ENCODE peak calls at places on chromosomes 3 and 15, in six cellular contexts. Q is IMR-90, W is ovary, E is GM12891, K is A549, X is heart left ventricle. L is an unnamed sample.

GRCh38 chr15:92636950-92637481 is 18.6 kb downstream of the FAM174B start:
- DNase-seq in Q (no peak), W (peak), E (no peak), K (no peak), X (no peak), L (peak)

GRCh38 chr15:77825546-77825945 is 192.8 kb upstream of the LINGO1 start:
- DNase-seq in Q (no peak), W (no peak), E (no peak), K (no peak), X (no peak), L (no peak)

GRCh38 chr3:113685956-113686721 is 10.3 kb downstream of the USF3 start:
- DNase-seq in Q (peak), W (no peak), E (no peak), K (no peak), X (no peak), L (peak)

GRCh38 chr15:43517354-43518072 is at the start of gene MAP1A:
- DNase-seq in Q (peak), W (peak), E (no peak), K (no peak), X (peak), L (peak)

GRCh38 chr3:31065765-31066164 is 171.3 kb upstream of the GADL1 start:
- DNase-seq in Q (no peak), W (no peak), E (no peak), K (no peak), X (no peak), L (no peak)

GRCh38 chr15:76398301-76398700 is 61.7 kb downstream of the ISL2 start:
- DNase-seq in Q (no peak), W (no peak), E (no peak), K (no peak), X (no peak), L (no peak)

GRCh38 chr3:137866933-137867332 is 102.8 kb downstream of the SOX14 start:
- DNase-seq in Q (no peak), W (no peak), E (no peak), K (no peak), X (no peak), L (no peak)

GRCh38 chr3:185528481-185529009 is 23.8 kb downstream of the LIPH start:
- DNase-seq in Q (no peak), W (no peak), E (no peak), K (no peak), X (no peak), L (no peak)

GRCh38 chr3:50616770-50617095 is 218 bp upstream of the MAPKAPK3 start:
- DNase-seq in Q (peak), W (peak), E (peak), K (peak), X (peak), L (peak)

GRCh38 chr3:33613041-33613440 is 105.0 kb downstream of the CLASP2 start:
- DNase-seq in Q (no peak), W (no peak), E (no peak), K (no peak), X (no peak), L (no peak)

GRCh38 chr3:114884213-114884923 is 262.7 kb downstream of the ZBTB20 start:
- DNase-seq in Q (no peak), W (no peak), E (no peak), K (no peak), X (no peak), L (no peak)

GRCh38 chr3:10782011-10782410 is 34.0 kb upstream of the SLC6A11 start:
- DNase-seq in Q (no peak), W (no peak), E (no peak), K (no peak), X (no peak), L (peak)

GRCh38 chr3:7536510-7536909 is 675.6 kb downstream of the GRM7 start:
- DNase-seq in Q (no peak), W (no peak), E (no peak), K (no peak), X (no peak), L (peak)

GRCh38 chr15:52257734-52258062 is 37.9 kb downstream of the MYO5C start:
- DNase-seq in Q (peak), W (no peak), E (no peak), K (no peak), X (no peak), L (peak)

GRCh38 chr3:139121513-139122220 is 77.0 kb upstream of the PRR23C start:
- DNase-seq in Q (peak), W (no peak), E (no peak), K (no peak), X (peak), L (no peak)

GRCh38 chr3:22117091-22117490 is 366.1 kb upstream of the ZNF385D start:
- DNase-seq in Q (no peak), W (no peak), E (no peak), K (no peak), X (no peak), L (no peak)

GRCh38 chr3:197297476-197298340 is 704 bp downstream of the DLG1 start:
- DNase-seq in Q (peak), W (peak), E (peak), K (peak), X (peak), L (peak)

GRCh38 chr3:197298858-197299854 is 744 bp upstream of the DLG1 start:
- DNase-seq in Q (no peak), W (peak), E (peak), K (peak), X (peak), L (peak)

GRCh38 chr3:197295871-197296270 is 2.5 kb downstream of the DLG1 start:
- DNase-seq in Q (no peak), W (no peak), E (no peak), K (no peak), X (no peak), L (no peak)

GRCh38 chr3:197298341-197298857 is at the start of gene DLG1:
- DNase-seq in Q (peak), W (peak), E (peak), K (peak), X (peak), L (peak)

DNA sequence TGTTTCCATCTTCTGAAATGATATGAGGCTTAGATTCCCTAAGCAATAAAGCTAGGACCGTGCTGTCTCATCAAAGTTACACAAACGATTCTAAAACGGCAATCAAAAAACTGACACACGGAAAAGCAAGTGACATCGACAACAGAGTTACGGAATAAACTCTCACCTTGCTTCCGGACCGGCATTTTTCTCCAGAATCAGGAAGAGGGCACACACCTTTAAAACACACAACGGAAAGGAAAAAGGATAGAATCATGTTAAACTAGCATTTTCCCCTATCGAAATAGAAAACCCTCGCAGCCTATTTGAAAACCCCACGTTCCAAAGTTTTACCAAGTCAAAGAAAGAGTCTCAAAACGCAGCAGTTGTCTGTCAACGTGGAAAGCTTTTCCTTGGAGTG is 1.4 kb downstream of the DLG1 start:
- DNase-seq in Q (no peak), W (no peak), E (no peak), K (no peak), X (no peak), L (no peak)
- TF ChIP-seq POLR2A in Q (no peak), W (no peak), E (no peak), K (no peak), X (no peak), L (peak)

GRCh38 chr3:120557115-120557514 is 39.0 kb upstream of the NDUFB4 start:
- DNase-seq in Q (no peak), W (no peak), E (no peak), K (no peak), X (no peak), L (no peak)

GRCh38 chr3:120558784-120559227 is 37.3 kb upstream of the NDUFB4 start:
- DNase-seq in Q (peak), W (peak), E (peak), K (peak), X (peak), L (peak)

GRCh38 chr3:120560304-120561250 is 35.6 kb upstream of the NDUFB4 start:
- DNase-seq in Q (no peak), W (no peak), E (no peak), K (no peak), X (no peak), L (no peak)

GRCh38 chr3:120561251-120562045 is 34.7 kb upstream of the NDUFB4 start:
- DNase-seq in Q (peak), W (peak), E (no peak), K (no peak), X (peak), L (peak)

GRCh38 chr3:120559228-120560061 is 36.7 kb upstream of the NDUFB4 start:
- DNase-seq in Q (peak), W (peak), E (no peak), K (no peak), X (peak), L (peak)
- TF ChIP-seq POLR2A in Q (no peak), W (no peak), E (no peak), K (no peak), X (no peak), L (no peak)

DNA sequence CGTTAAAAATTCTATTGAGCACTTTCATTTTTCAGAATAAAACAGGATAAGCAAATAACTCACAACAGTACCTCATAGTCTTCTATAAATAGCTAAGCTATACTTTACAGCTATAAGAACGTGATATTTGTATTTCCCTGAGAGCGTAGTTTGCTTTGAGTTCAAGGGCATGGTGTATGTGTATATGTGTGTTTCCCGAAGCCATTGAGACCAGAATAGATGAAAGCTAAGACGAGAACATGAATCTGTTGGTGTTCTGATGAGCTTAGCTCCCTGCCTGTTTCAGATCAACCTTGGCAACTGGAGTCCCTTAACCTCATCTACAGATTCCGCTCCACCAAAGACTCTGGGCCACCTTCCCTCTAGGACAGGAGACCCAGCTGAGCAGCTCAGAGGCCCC is 59.5 kb upstream of the MCF2L2 start:
- DNase-seq in Q (no peak), W (no peak), E (no peak), K (no peak), X (no peak), L (no peak)
- TF ChIP-seq POLR2A in Q (no peak), W (no peak), E (no peak), K (no peak), X (no peak), L (no peak)

GRCh38 chr3:129627350-129628168 is 21.1 kb upstream of the PLXND1 start:
- DNase-seq in Q (peak), W (peak), E (peak), K (peak), X (peak), L (peak)
- TF ChIP-seq POLR2A in Q (peak), W (peak), E (no peak), K (peak), X (no peak), L (no peak)

GRCh38 chr15:69119692-69120395 is 40.6 kb upstream of the GLCE start:
- DNase-seq in Q (no peak), W (no peak), E (no peak), K (no peak), X (no peak), L (no peak)
- TF ChIP-seq POLR2A in Q (no peak), W (no peak), E (no peak), K (no peak), X (no peak), L (no peak)

GRCh38 chr3:52278510-52279069 is at the start of gene WDR82:
- DNase-seq in Q (peak), W (peak), E (peak), K (peak), X (peak), L (peak)

GRCh38 chr3:52272831-52273230 is 5.6 kb downstream of the WDR82 start:
- DNase-seq in Q (no peak), W (no peak), E (no peak), K (no peak), X (no peak), L (peak)

GRCh38 chr3:52277972-52278509 is 408 bp downstream of the WDR82 start:
- DNase-seq in Q (no peak), W (no peak), E (no peak), K (peak), X (no peak), L (no peak)

GRCh38 chr3:52280046-52280445 is 1.6 kb upstream of the WDR82 start:
- DNase-seq in Q (no peak), W (no peak), E (no peak), K (no peak), X (no peak), L (peak)

DNA sequence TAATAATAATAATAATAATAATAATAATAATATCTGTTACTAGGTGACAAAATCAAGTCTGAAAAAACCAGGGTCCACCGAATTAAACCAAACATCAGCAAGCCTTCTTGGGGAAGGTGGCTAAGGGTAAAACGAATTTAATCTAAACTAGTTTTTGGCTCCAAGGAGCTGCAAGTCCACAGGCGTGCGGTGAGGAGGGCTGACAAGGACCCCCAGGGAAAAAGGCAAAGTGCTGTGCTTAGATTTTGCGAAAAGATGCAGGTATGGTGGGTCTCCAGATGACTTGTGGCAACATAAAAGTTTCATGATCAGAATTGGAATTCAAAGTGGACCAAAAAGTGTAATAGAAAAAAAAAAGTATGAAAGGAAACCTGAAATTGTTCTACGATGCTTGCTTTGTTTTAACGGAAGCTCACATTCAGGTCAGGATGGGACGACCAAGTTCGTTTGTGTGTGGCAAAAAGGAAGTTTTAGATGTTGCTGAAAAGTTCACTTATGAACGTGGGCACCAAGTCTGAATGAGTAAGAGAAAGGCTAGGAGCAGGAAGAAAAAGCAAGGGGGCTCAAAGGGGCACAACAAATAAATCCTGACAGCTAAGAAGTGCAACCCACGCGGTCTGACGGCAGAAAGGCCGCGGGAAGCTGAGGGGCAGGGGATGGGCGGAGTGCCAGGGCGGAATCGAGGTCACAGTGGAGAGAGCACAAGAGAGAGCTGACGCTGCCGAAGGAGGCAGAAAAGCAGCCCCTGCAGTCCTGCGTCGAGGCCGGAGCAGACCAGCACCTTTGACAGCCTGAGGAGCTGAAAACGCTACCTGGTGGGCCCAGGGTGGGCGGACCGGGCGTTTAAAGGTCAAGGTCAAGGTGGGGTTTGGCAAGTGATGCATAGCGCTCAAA is 1.1 kb downstream of the WDR82 start:
- DNase-seq in Q (peak), W (peak), E (no peak), K (peak), X (peak), L (peak)
- TF ChIP-seq POLR2A in Q (peak), W (peak), E (peak), K (peak), X (peak), L (peak)

GRCh38 chr15:56734013-56734625 is 810 bp upstream of the ZNF280D start:
- DNase-seq in Q (no peak), W (no peak), E (no peak), K (no peak), X (no peak), L (peak)

GRCh38 chr15:56731571-56731970 is 1.7 kb downstream of the ZNF280D start:
- DNase-seq in Q (no peak), W (no peak), E (no peak), K (no peak), X (no peak), L (no peak)

GRCh38 chr15:56732881-56733130 is 503 bp downstream of the ZNF280D start:
- DNase-seq in Q (no peak), W (no peak), E (no peak), K (peak), X (no peak), L (no peak)

GRCh38 chr15:56732135-56732880 is 1.0 kb downstream of the ZNF280D start:
- DNase-seq in Q (peak), W (peak), E (no peak), K (peak), X (no peak), L (peak)

DNA sequence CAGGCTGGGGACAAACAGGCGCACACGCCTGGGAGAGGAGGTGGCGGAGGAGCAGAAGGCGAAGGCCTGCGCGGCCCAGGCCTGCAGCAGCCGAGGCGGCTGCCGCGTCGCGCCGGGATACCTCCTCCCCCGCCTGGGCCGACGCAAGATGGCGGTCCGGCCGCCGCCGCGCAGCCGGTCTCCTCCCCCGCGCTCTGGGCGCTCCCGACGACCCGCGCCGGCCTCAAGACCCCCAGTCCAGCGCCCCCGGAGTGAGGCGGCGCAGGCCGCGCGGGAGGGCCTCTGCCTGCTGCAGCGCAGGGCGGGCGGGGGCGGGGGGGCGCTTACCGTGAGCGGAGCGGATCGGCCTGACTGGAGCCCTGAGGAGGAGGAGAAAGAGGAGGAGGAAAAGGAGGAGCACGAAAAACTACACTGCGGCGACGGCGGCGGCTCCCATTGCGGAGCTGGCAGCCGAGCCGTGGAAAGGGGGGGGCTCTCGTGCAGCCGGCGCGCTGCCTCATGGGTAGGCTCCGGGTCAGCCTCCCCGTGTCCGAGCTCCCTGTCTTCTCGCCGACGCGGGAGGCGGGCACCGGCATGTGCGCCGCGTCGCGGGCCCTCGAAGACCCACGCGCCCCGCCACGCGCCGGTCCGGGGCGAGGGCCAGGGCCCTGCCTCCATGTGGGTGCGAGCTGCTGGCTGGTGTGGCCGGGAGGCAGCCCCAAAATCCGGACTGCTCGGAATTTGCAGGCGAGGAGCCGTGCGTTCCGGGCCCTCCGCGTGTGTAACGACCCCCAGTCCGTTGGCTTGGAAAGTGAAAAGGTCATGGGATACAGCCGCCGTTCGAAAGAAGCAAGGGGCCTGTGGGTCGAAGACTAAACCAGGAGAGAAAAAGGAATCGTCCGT is at the start of gene ZNF280D:
- DNase-seq in Q (peak), W (peak), E (peak), K (peak), X (peak), L (peak)
- TF ChIP-seq POLR2A in Q (peak), W (peak), E (peak), K (peak), X (no peak), L (no peak)

DNA sequence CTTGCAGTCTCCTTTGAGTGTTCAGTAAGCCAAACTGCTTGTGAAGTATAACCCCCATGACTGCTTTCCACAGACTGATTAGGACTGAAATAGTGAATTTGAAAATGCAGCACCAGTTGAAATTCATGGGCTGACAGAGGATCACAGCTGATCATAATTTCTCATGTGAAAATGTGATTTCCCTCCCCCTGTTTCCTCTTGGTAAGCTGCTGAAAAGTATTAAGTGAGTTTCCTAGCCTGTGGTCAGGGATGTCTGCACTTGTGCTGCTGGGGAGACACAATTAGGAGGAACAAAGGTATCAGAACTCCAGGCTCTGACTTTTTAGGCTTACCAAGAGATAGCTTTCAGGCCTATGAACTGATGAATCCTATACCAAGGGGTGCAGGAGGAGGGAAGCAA is 563.2 kb upstream of the TGFBR2 start:
- DNase-seq in Q (no peak), W (no peak), E (no peak), K (no peak), X (no peak), L (no peak)
- TF ChIP-seq POLR2A in Q (no peak), W (no peak), E (no peak), K (no peak), X (no peak), L (no peak)